ENCODE peak calls at places on chromosomes 16 and 17, in ten cellular contexts. T is H54, B is vagina, O is testis, Q is GM12891, I is ovary, D is IMR-90, P is tibial nerve, L is Peyer's patch, G is transverse colon. U is an unnamed sample.
A peak's percentile ranks its signal among the peaks of the same experiment; 100 is the strongest.

GRCh38 chr17:67602974-67603373 is 114.8 kb upstream of the NOL11 start:
- DNase-seq in T (peak; percentile 43), B (no peak), O (peak; percentile 62), Q (peak; percentile 42), I (no peak), D (peak; percentile 49), P (no peak), L (peak; percentile 58), G (peak; percentile 22), U (peak; percentile 48)

GRCh38 chr17:32970281-32970680 is 21.4 kb upstream of the SPACA3 start:
- DNase-seq in T (no peak), B (no peak), O (peak; percentile 34), Q (no peak), I (peak; percentile 60), D (no peak), P (no peak), L (no peak), G (no peak), U (no peak)

GRCh38 chr16:72565137-72565536 is 393.2 kb upstream of the PMFBP1 start:
- DNase-seq in T (no peak), B (no peak), O (no peak), Q (no peak), I (no peak), D (no peak), P (no peak), L (no peak), G (no peak), U (no peak)

GRCh38 chr17:51703364-51704341 is 443.3 kb downstream of the UTP18 start:
- DNase-seq in T (peak; percentile 26), B (no peak), O (peak; percentile 48), Q (no peak), I (peak; percentile 76), D (no peak), P (peak; percentile 33), L (no peak), G (no peak), U (no peak)

GRCh38 chr16:50767197-50767596 is 25.3 kb downstream of the CYLD start:
- DNase-seq in T (no peak), B (no peak), O (no peak), Q (no peak), I (no peak), D (no peak), P (no peak), L (no peak), G (no peak), U (no peak)

GRCh38 chr17:76275382-76276068 is 10.4 kb downstream of the UBALD2 start:
- DNase-seq in T (no peak), B (no peak), O (no peak), Q (no peak), I (no peak), D (no peak), P (no peak), L (no peak), G (no peak), U (no peak)

GRCh38 chr16:67661101-67661661 is 421 bp downstream of the PARD6A start:
- DNase-seq in T (peak; percentile 74), B (no peak), O (no peak), Q (no peak), I (peak; percentile 61), D (peak; percentile 52), P (no peak), L (no peak), G (no peak), U (peak; percentile 52)

GRCh38 chr16:81551821-81552304 is 107.3 kb downstream of the CMIP start:
- DNase-seq in T (no peak), B (no peak), O (no peak), Q (no peak), I (no peak), D (peak; percentile 71), P (no peak), L (no peak), G (no peak), U (no peak)

GRCh38 chr17:54849660-54850059 is 51.0 kb upstream of the TOM1L1 start:
- DNase-seq in T (no peak), B (no peak), O (no peak), Q (no peak), I (no peak), D (no peak), P (no peak), L (no peak), G (no peak), U (no peak)

GRCh38 chr16:49158029-49158642 is 123.5 kb downstream of the CBLN1 start:
- DNase-seq in T (peak; percentile 6), B (no peak), O (peak; percentile 52), Q (peak; percentile 11), I (no peak), D (peak; percentile 33), P (no peak), L (no peak), G (peak; percentile 26), U (peak; percentile 68)

GRCh38 chr17:37786481-37786880 is 41.6 kb upstream of the HNF1B start:
- DNase-seq in T (no peak), B (no peak), O (no peak), Q (no peak), I (no peak), D (peak; percentile 88), P (no peak), L (no peak), G (no peak), U (no peak)

GRCh38 chr17:10046259-10046658 is 141.2 kb upstream of the RCVRN start:
- DNase-seq in T (no peak), B (no peak), O (no peak), Q (no peak), I (no peak), D (no peak), P (no peak), L (no peak), G (no peak), U (no peak)

GRCh38 chr17:8965394-8966168 is at the start of gene PIK3R5:
- DNase-seq in T (no peak), B (no peak), O (peak; percentile 60), Q (peak; percentile 93), I (peak; percentile 36), D (no peak), P (no peak), L (peak; percentile 92), G (peak; percentile 75), U (peak; percentile 74)

GRCh38 chr17:43515641-43516040 is 30.5 kb downstream of the ETV4 start:
- DNase-seq in T (no peak), B (no peak), O (no peak), Q (no peak), I (no peak), D (no peak), P (no peak), L (no peak), G (no peak), U (no peak)

GRCh38 chr17:17191346-17191792 is 14.8 kb downstream of the PLD6 start:
- DNase-seq in T (peak; percentile 73), B (no peak), O (peak; percentile 73), Q (no peak), I (no peak), D (peak; percentile 88), P (no peak), L (no peak), G (no peak), U (no peak)

GRCh38 chr16:17238285-17239028 is 232.3 kb downstream of the XYLT1 start:
- DNase-seq in T (no peak), B (no peak), O (no peak), Q (no peak), I (no peak), D (no peak), P (no peak), L (no peak), G (no peak), U (no peak)

GRCh38 chr16:70706948-70707465 is 21.2 kb upstream of the MTSS2 start:
- DNase-seq in T (peak; percentile 74), B (no peak), O (no peak), Q (no peak), I (peak; percentile 67), D (peak; percentile 91), P (no peak), L (no peak), G (no peak), U (no peak)

GRCh38 chr16:77991701-77992100 is 30.6 kb upstream of the CLEC3A start:
- DNase-seq in T (no peak), B (no peak), O (no peak), Q (no peak), I (no peak), D (no peak), P (no peak), L (no peak), G (no peak), U (no peak)

GRCh38 chr17:73007447-73007846 is 85.0 kb downstream of the SLC39A11 start:
- DNase-seq in T (no peak), B (no peak), O (no peak), Q (no peak), I (no peak), D (peak; percentile 80), P (no peak), L (no peak), G (peak; percentile 23), U (no peak)

DNA sequence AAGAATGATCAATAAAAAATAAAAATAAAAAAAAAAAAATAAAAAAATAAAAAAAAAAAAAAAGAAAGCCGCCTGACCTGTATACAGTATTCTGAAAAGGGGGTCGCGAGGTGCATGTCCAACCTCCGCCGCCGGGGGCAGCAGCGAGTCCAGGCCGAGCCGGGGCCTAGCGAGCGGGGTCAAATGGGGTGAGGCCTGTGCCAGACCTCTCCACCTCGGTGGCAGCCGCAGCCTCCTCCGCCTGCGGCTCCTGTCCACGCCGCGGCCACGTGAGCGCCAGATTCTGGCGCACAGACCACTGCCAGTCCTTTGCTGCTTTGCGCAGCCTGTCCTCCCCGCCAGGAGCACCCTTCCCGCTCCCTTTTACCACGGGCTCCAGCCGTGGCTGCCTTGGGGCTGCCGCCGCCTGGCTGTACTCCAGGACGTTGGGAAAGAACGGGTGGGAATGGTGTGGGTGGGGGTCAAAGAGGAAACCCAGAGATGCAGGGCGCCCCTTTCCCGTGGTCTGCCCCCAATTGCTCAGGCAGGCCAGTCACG is 2.4 kb upstream of the BCKDK start:
- DNase-seq in T (peak; percentile 84), B (no peak), O (peak; percentile 94), Q (peak; percentile 84), I (peak; percentile 91), D (no peak), P (peak; percentile 80), L (peak; percentile 92), G (peak; percentile 88), U (peak; percentile 90)
- TF ChIP-seq POLR2A in T (no peak), B (no peak), O (no peak), Q (no peak), I (no peak), D (no peak), P (no peak), L (no peak), G (no peak), U (no peak)

GRCh38 chr16:15055141-15056053 is 477 bp downstream of the NTAN1 start:
- DNase-seq in T (peak; percentile 37), B (no peak), O (peak; percentile 52), Q (peak; percentile 66), I (no peak), D (peak; percentile 23), P (no peak), L (peak; percentile 85), G (peak; percentile 69), U (peak; percentile 78)
- TF ChIP-seq POLR2A in T (peak; percentile 53), B (no peak), O (no peak), Q (no peak), I (no peak), D (peak; percentile 43), P (no peak), L (no peak), G (peak; percentile 9), U (no peak)

GRCh38 chr16:4277987-4278513 is 5.2 kb upstream of the TFAP4 start:
- DNase-seq in T (no peak), B (no peak), O (no peak), Q (no peak), I (no peak), D (no peak), P (no peak), L (no peak), G (no peak), U (no peak)
- TF ChIP-seq POLR2A in T (no peak), B (no peak), O (no peak), Q (no peak), I (no peak), D (no peak), P (no peak), L (no peak), G (no peak), U (no peak)

GRCh38 chr17:50542795-50543774 is 3.9 kb upstream of the SPATA20 start:
- DNase-seq in T (no peak), B (no peak), O (no peak), Q (no peak), I (no peak), D (no peak), P (no peak), L (peak; percentile 83), G (peak; percentile 81), U (no peak)
- TF ChIP-seq POLR2A in T (no peak), B (no peak), O (no peak), Q (no peak), I (no peak), D (no peak), P (no peak), L (no peak), G (no peak), U (no peak)

U was measured in NB4.